ENCODE peak calls at places on chromosomes 2 and 18, in eight cellular contexts. G, D, B, E, F, T, K and L are unnamed samples.

GRCh38 chr18:64699116-64699515 is 550.2 kb upstream of the LINC00305 start:
- DNase-seq in F (no peak), T (no peak), D (no peak), E (no peak), K (no peak), G (no peak), B (no peak), L (no peak)

GRCh38 chr2:23414876-23415275 is 29.9 kb downstream of the KLHL29 start:
- DNase-seq in T (no peak), G (peak; percentile 45), B (peak; percentile 61), K (peak; percentile 55), F (no peak), D (no peak), E (no peak), L (no peak)

GRCh38 chr2:235148201-235149170 is 196.7 kb downstream of the SH3BP4 start:
- DNase-seq in D (peak; percentile 13), B (no peak), F (no peak), T (no peak), E (no peak), K (no peak), G (no peak), L (no peak)

GRCh38 chr2:199409705-199410104 is 48.0 kb downstream of the SATB2 start:
- DNase-seq in E (no peak), F (no peak), K (peak; percentile 50), G (no peak), B (no peak), T (peak; percentile 8), D (no peak), L (no peak)

GRCh38 chr2:74099271-74099670 is 48.4 kb downstream of the BOLA3 start:
- DNase-seq in E (no peak), F (no peak), B (no peak), K (no peak), T (no peak), G (no peak), D (no peak), L (no peak)

GRCh38 chr2:25473758-25474335 is 132.1 kb upstream of the DNMT3A start:
- DNase-seq in B (no peak), D (no peak), F (no peak), T (no peak), K (no peak), E (peak; percentile 45), G (no peak), L (no peak)

GRCh38 chr2:24076849-24077534 is 866 bp upstream of the SF3B6 start:
- DNase-seq in E (peak; percentile 11), D (no peak), F (no peak), T (no peak), K (peak; percentile 55), B (peak; percentile 68), G (no peak), L (no peak)

GRCh38 chr2:227908266-227909054 is 37.0 kb downstream of the DAW1 start:
- DNase-seq in E (no peak), B (no peak), D (no peak), T (no peak), G (no peak), K (peak; percentile 39), F (no peak), L (peak; percentile 73)

GRCh38 chr2:11646530-11646929 is 23.5 kb downstream of the NTSR2 start:
- DNase-seq in K (no peak), T (no peak), D (no peak), B (no peak), G (no peak), F (peak; percentile 19), E (no peak), L (no peak)

GRCh38 chr2:40499437-40499836 is 47.5 kb upstream of the SLC8A1 start:
- DNase-seq in K (no peak), D (no peak), E (no peak), G (no peak), F (no peak), B (no peak), T (no peak), L (no peak)

GRCh38 chr2:154693941-154694340 is 4.6 kb upstream of the KCNJ3 start:
- DNase-seq in B (no peak), K (no peak), G (no peak), F (no peak), D (no peak), E (no peak), T (no peak), L (no peak)

GRCh38 chr2:8805278-8806045 is 32.0 kb downstream of the KIDINS220 start:
- DNase-seq in B (no peak), G (no peak), K (no peak), E (peak; percentile 27), F (no peak), T (peak; percentile 12), D (no peak), L (no peak)

GRCh38 chr18:54558609-54559585 is 32.1 kb upstream of the DYNAP start:
- DNase-seq in G (peak; percentile 16), E (peak; percentile 3), T (peak; percentile 2), K (peak; percentile 32), F (no peak), D (no peak), B (peak; percentile 73), L (peak; percentile 5)

GRCh38 chr2:236578980-236579745 is 9.5 kb downstream of the ACKR3 start:
- DNase-seq in K (no peak), G (no peak), T (no peak), E (no peak), D (no peak), B (no peak), F (peak; percentile 48), L (no peak)

GRCh38 chr18:35087726-35088125 is 46.5 kb downstream of the MAPRE2 start:
- DNase-seq in G (no peak), D (no peak), T (no peak), E (no peak), F (no peak), B (no peak), K (no peak), L (no peak)
- H3K4me1 ChIP-seq in G (no peaks in the 10 kb centered on the region), D (no peaks in the 10 kb centered on the region), T (peaks cover 8% of the 10 kb centered on the region), E (no peaks in the 10 kb centered on the region), F (peaks cover 8% of the 10 kb centered on the region), B (peaks cover 21% of the 10 kb centered on the region), K (peaks cover 21% of the 10 kb centered on the region), L (no peaks in the 10 kb centered on the region)

GRCh38 chr18:51952844-51953243 is 387.2 kb upstream of the DCC start:
- DNase-seq in E (no peak), B (no peak), F (no peak), K (no peak), G (no peak), D (no peak), T (no peak), L (no peak)
- H3K4me1 ChIP-seq in E (no peaks in the 10 kb centered on the region), B (no peaks in the 10 kb centered on the region), F (no peaks in the 10 kb centered on the region), K (no peaks in the 10 kb centered on the region), G (no peaks in the 10 kb centered on the region), D (no peaks in the 10 kb centered on the region), T (no peaks in the 10 kb centered on the region), L (no peaks in the 10 kb centered on the region)

GRCh38 chr18:24502621-24503020 is 42.2 kb downstream of the HRH4 start:
- DNase-seq in T (no peak), K (no peak), G (no peak), B (no peak), E (no peak), D (no peak), F (no peak), L (no peak)

GRCh38 chr18:24509435-24509834 is 49.0 kb downstream of the HRH4 start:
- DNase-seq in E (no peak), K (no peak), T (no peak), B (no peak), F (no peak), D (no peak), G (no peak), L (no peak)

GRCh38 chr18:24504401-24504800 is 44.0 kb downstream of the HRH4 start:
- DNase-seq in E (no peak), G (no peak), F (no peak), D (no peak), K (no peak), T (no peak), B (no peak), L (peak; percentile 44)

GRCh38 chr18:24503182-24503581 is 42.7 kb downstream of the HRH4 start:
- DNase-seq in B (no peak), G (no peak), K (no peak), T (no peak), F (no peak), D (no peak), E (no peak), L (no peak)

DNA sequence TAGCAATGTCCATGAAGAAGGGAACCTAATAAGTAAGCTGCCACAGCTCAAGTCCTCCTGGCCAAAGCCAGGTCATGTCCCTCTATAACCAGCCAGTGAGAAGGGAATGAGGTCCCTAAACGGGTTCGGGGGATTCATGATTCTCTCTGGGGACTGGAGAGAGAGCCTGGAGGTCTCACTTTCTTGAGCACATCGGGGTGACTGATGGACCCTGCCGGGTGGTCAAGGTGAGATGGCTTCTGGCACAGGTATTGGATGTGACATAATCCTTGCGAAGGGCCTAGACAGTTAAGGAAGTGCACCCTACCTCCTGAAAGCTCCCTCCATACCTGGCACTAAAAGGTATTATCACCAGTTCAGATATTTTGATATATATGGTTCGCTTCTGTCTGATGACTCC is 45.7 kb downstream of the HRH4 start:
- DNase-seq in K (no peak), E (no peak), T (no peak), F (no peak), D (no peak), G (no peak), B (no peak), L (no peak)
- H3K4me1 ChIP-seq in K (no peaks in the 10 kb centered on the region), E (no peaks in the 10 kb centered on the region), T (no peaks in the 10 kb centered on the region), F (no peaks in the 10 kb centered on the region), D (no peaks in the 10 kb centered on the region), G (no peaks in the 10 kb centered on the region), B (no peaks in the 10 kb centered on the region), L (no peaks in the 10 kb centered on the region)

DNA sequence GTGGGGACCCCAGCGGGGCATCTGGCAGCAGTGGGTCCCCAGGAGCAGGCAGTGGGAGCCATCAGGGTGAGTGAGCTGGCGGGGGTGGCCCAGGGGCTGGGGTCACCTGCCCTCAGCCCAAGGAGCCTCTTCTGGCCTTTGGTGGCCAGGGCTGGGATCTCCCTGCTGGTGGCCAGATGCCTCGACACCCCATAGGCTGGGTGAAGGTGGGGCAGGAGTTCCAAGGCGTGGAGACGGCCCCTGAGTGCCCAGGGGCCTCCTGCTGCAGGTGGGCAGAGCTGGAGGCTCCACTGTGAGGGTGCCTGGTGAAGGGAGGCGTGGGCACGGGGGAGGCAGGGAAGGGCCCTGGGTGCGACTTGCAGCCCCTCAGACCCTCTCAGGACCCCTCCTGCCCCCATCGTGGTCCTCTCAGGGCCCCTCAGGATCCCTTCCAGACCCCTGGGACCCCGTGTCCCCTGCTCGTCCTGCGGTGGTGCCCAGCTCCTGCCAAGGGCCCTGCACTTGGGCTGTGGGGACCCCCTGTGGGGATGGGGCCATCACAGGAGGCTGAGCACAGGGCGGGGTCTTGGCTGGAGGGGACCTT is 5.0 kb upstream of the GPR35 start:
- DNase-seq in B (no peak), F (peak; percentile 54), D (peak; percentile 38), K (no peak), T (no peak), G (no peak), E (no peak), L (no peak)
- H3K4me1 ChIP-seq in B (peaks cover 3% of the 10 kb centered on the region), F (no peaks in the 10 kb centered on the region), D (no peaks in the 10 kb centered on the region), K (peaks cover 1% of the 10 kb centered on the region), T (peaks cover 9% of the 10 kb centered on the region), G (no peaks in the 10 kb centered on the region), E (no peaks in the 10 kb centered on the region), L (no peaks in the 10 kb centered on the region)